ENCODE peak calls at places on chromosomes 16 and 17, in six cellular contexts. M is neural progenitor cell, X is GM23248, L is hepatocyte, C is SK-N-SH, U is HCT116. Z is an unnamed sample. For H3K4me1, the result is how much of the 10 kb centered on the place peaks cover.

GRCh38 chr16:16127469-16128116 is 95.7 kb downstream of the ABCC6 start:
- DNase-seq in M (peak), X (peak), L (peak), C (peak), U (peak), Z (peak)

GRCh38 chr17:29557085-29557697 is 9.6 kb downstream of the ABHD15 start:
- DNase-seq in X (peak), L (peak), U (no peak), C (no peak), M (no peak), Z (no peak)

GRCh38 chr16:82506734-82507133 is 120.0 kb upstream of the CDH13 start:
- DNase-seq in U (no peak), X (peak), L (no peak), M (no peak), C (no peak), Z (no peak)

GRCh38 chr16:30839523-30840227 is 52.7 kb upstream of the ZNF629 start:
- DNase-seq in M (peak), X (no peak), C (no peak), U (no peak), L (peak), Z (no peak)

GRCh38 chr17:29012535-29012934 is 6.7 kb upstream of the SEZ6 start:
- DNase-seq in U (no peak), L (no peak), C (no peak), X (no peak), M (no peak), Z (no peak)

GRCh38 chr17:34090593-34090992 is 164.5 kb upstream of the CCL2 start:
- DNase-seq in X (no peak), M (no peak), C (no peak), L (no peak), U (no peak), Z (no peak)

GRCh38 chr17:16297367-16298139 is 55.7 kb downstream of the CENPV start:
- DNase-seq in L (peak), M (peak), C (no peak), U (no peak), X (no peak), Z (no peak)

GRCh38 chr17:1162116-1162855 is 17.5 kb downstream of the ABR start:
- DNase-seq in L (no peak), C (no peak), U (no peak), M (no peak), X (no peak), Z (no peak)

GRCh38 chr16:85393674-85394510 is 219.2 kb upstream of the GSE1 start:
- DNase-seq in X (peak), U (no peak), L (peak), C (peak), M (peak), Z (peak)

GRCh38 chr16:7246578-7246977 is 86.1 kb upstream of the RBFOX1 start:
- DNase-seq in X (peak), U (no peak), L (peak), M (peak), C (no peak), Z (no peak)

GRCh38 chr17:82239926-82240505 is 11.2 kb downstream of the SLC16A3 start:
- DNase-seq in X (no peak), M (no peak), U (no peak), C (no peak), L (no peak), Z (no peak)

GRCh38 chr17:44451832-44452231 is 51.4 kb downstream of the GPATCH8 start:
- DNase-seq in M (no peak), L (no peak), X (no peak), C (no peak), U (no peak), Z (no peak)

GRCh38 chr17:50944054-50944901 is 78.1 kb upstream of the TOB1 start:
- DNase-seq in C (peak), M (peak), L (peak), U (no peak), X (peak), Z (peak)

GRCh38 chr17:10683853-10684252 is 13.5 kb downstream of the SCO1 start:
- DNase-seq in U (peak), L (no peak), C (peak), X (peak), M (peak), Z (peak)

GRCh38 chr16:9091867-9092281 is 430 bp downstream of the HAPSTR1 start:
- DNase-seq in U (no peak), M (no peak), C (no peak), X (peak), L (peak), Z (peak)

GRCh38 chr17:83125515-83126274 is 46.3 kb downstream of the METRNL start:
- DNase-seq in X (peak), L (no peak), C (no peak), M (no peak), U (no peak), Z (no peak)

GRCh38 chr16:70572050-70572925 is 48.7 kb downstream of the SF3B3 start:
- DNase-seq in U (no peak), X (no peak), M (no peak), L (no peak), C (no peak), Z (no peak)

GRCh38 chr17:32878211-32878610 is 1.3 kb upstream of the MYO1D start:
- DNase-seq in U (no peak), L (no peak), X (peak), M (no peak), C (no peak), Z (no peak)

GRCh38 chr16:8631818-8632217 is 10.3 kb downstream of the METTL22 start:
- DNase-seq in L (no peak), M (no peak), U (no peak), C (no peak), X (no peak), Z (no peak)

GRCh38 chr17:66373944-66374817 is 71.8 kb downstream of the PRKCA start:
- DNase-seq in C (peak), M (peak), X (no peak), U (no peak), L (peak), Z (no peak)

GRCh38 chr16:50282010-50282538 is 15.7 kb downstream of the ADCY7 start:
- DNase-seq in C (no peak), M (no peak), X (no peak), L (no peak), U (no peak), Z (peak)

GRCh38 chr17:72457712-72458111 is 336.9 kb downstream of the SOX9 start:
- DNase-seq in C (no peak), M (no peak), U (no peak), X (no peak), L (no peak), Z (no peak)

GRCh38 chr17:66525338-66525737 is 222.9 kb downstream of the PRKCA start:
- DNase-seq in X (no peak), M (no peak), L (no peak), C (no peak), U (no peak), Z (no peak)

GRCh38 chr16:27432600-27432957 is 30.6 kb downstream of the IL21R start:
- DNase-seq in C (no peak), U (no peak), X (peak), L (no peak), M (no peak), Z (no peak)

GRCh38 chr17:30084773-30085172 is 31.8 kb upstream of the NSRP1 start:
- DNase-seq in L (no peak), U (no peak), C (no peak), X (no peak), M (no peak), Z (no peak)

GRCh38 chr17:48973806-48974205 is 5.4 kb upstream of the GIP start:
- DNase-seq in L (no peak), X (no peak), C (no peak), M (no peak), U (no peak), Z (no peak)

GRCh38 chr17:72030067-72030899 is 90.5 kb upstream of the SOX9 start:
- DNase-seq in C (no peak), M (peak), X (peak), U (no peak), L (peak), Z (peak)

GRCh38 chr17:34733351-34733750 is 154.0 kb downstream of the TMEM132E start:
- DNase-seq in M (no peak), X (no peak), L (no peak), C (no peak), U (no peak), Z (no peak)

GRCh38 chr17:15981646-15982580 is 17.6 kb downstream of the ZSWIM7 start:
- DNase-seq in X (peak), L (no peak), U (no peak), C (no peak), M (no peak), Z (no peak)

GRCh38 chr17:63477471-63478440 is 895 bp downstream of the ACE start:
- DNase-seq in M (no peak), C (peak), X (peak), L (peak), U (no peak), Z (no peak)

GRCh38 chr17:71472809-71473789 is 647.7 kb upstream of the SOX9 start:
- DNase-seq in M (peak), L (peak), U (peak), X (peak), C (peak), Z (peak)

GRCh38 chr17:68341482-68341881 is 50.2 kb downstream of the ARSG start:
- DNase-seq in X (no peak), M (peak), C (no peak), L (no peak), U (no peak), Z (no peak)
- H3K4me1 ChIP-seq in X (under half), M (under half), C (under half), L (under half), U (under half), Z (under half)

DNA sequence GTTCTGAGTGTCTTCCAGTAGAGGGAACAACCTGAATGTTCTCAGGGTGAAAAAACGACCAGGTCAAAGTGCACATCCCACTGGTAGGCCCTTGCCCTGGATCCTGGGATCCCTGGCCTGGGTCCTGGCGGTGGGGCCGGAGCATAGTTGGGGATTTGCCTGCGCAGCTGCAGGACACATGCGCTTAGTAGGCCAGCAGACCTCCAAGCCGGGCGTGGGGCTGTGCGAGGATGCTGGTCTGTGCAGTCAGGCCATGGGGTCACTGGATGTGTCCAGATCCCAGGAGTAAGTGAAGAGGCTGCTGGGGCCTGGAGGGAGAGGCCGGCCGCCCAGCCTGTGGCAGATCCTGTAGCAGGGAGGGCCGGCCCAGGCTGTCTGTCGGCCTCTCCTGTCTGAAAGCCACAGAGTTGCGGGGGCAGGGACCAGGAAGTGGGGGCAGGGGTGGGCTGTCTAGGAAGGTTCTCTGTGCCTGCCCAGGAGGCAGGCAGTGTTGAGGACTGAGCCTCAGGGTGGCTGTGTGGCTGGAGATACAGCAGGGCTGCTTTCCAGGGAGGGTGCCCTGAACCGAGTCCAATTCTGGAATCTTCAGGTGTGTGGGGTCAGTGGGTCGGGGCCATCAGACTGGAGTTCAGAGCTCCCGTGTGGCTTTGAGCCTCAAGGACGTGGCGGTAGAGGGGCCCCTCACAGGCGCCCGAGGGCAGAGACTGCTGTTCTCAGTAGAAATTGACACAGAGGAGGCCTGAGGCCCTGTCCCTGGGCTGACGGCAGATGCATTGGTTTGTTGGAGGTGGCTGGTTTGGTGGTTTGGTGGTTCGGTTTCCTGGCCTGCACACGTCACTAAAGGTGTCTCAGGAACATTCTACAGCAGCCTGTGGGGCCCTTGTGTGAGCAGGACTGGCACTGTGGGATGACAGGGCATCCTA is 17.2 kb upstream of the NUDT16L1 start:
- DNase-seq in M (no peak), X (no peak), U (no peak), L (no peak), C (no peak), Z (no peak)
- TF ChIP-seq EZH2phosphoT487 in M (no peak), X (no peak), U (no peak), L (no peak), C (no peak), Z (no peak)

GRCh38 chr17:46730026-46730425 is 88.5 kb downstream of the WNT3 start:
- DNase-seq in U (no peak), M (no peak), L (no peak), X (no peak), C (no peak), Z (no peak)
- H3K4me1 ChIP-seq in U (under half), M (under half), L (under half), X (half or more), C (under half), Z (under half)

DNA sequence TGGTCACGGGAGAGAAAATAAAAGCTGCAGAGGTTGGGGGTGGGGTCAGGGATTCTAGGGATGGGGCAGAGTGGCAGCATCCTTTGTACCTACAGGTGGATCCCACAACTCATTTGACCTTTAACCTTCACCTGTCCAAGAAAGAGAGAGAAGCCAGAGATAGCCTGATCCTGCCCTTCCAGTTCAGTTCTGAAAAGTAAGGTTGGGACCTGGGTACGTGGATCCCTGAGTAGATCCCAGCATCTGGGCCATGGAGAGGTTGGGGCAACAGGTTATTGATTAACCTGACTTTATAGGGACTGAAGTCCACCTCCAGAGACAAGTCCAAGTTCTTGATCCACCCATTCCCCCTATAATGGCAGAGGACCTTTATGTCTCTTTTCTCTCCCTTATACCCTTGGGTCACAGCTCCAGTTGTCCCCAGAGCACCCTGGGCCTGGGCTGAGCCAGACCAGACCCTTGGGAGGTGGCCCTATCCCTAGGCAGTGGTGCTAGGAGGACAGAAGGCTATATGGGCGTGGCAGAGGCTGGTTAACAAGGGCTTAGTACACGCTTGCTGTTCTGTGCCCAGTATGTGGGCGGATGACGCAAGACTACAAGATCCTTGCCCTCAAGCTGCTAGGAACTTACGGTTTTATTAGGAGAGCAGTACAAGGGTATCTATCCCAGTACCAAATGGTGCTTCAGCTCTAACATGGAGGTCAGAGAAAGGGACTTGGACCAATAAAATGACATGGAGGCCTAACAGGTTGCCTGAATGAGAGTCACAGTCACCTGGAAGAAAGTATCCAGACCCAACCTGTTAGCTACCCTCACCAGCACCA is 3.3 kb downstream of the CLDN7 start:
- DNase-seq in U (peak), M (no peak), X (peak), C (no peak), L (peak), Z (no peak)
- TF ChIP-seq EZH2phosphoT487 in U (no peak), M (no peak), X (no peak), C (no peak), L (no peak), Z (no peak)

DNA sequence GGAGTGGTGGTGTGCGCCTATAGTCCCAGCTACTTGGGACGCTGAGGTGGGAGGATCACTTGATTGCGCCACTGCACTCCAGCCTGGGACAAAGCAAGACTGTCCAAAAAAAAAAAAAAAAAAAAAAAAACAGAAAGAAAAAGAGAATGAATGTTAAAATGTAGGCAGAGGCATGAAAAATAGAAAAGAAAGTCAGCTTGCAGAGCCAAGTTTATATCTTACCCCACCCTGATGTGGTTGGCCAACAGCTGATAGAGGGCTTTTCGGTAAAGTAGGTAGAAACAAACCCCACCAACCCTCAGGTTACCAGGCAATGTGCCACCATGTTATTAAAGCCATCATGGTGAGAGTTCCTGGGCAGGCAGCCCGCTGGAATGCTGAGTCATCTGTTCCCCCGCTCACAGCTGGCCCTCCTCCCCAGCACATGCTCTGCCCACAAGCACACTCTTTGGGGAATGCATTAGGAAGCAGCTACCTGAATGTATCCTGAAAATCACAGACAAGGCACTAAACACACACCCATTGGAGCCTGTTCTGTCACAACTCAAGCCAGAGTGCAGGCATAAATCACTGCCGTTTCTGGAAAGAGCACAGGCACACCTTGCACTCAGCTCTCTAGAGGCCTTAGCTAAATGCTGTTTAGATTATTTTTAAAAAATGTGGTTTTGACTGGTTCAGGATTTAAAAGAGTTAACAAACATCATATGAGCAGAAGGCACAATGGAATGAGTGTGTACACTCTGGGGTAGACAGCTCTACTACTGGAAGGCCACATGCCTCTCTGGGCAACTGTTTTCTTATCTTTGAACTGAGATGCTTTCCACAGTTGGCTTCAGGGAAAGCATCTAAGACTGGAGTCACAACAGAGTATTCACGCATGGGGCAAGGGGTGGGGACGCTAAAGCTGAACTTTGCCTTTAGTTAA is 128.5 kb downstream of the PARN start:
- DNase-seq in M (peak), U (peak), L (peak), X (peak), C (peak), Z (peak)
- H3K4me1 ChIP-seq in M (under half), U (half or more), L (under half), X (under half), C (under half), Z (half or more)

GRCh38 chr17:79771276-79771675 is 6.7 kb upstream of the CBX2 start:
- DNase-seq in M (no peak), L (no peak), C (no peak), X (no peak), U (no peak), Z (no peak)

GRCh38 chr17:79765708-79766107 is 12.2 kb upstream of the CBX2 start:
- DNase-seq in U (no peak), L (no peak), M (no peak), C (no peak), X (no peak), Z (no peak)

GRCh38 chr17:79775635-79776034 is 2.3 kb upstream of the CBX2 start:
- DNase-seq in C (no peak), X (no peak), M (peak), L (no peak), U (no peak), Z (no peak)

GRCh38 chr17:79774561-79774975 is 3.4 kb upstream of the CBX2 start:
- DNase-seq in C (no peak), U (no peak), L (no peak), M (no peak), X (no peak), Z (no peak)

DNA sequence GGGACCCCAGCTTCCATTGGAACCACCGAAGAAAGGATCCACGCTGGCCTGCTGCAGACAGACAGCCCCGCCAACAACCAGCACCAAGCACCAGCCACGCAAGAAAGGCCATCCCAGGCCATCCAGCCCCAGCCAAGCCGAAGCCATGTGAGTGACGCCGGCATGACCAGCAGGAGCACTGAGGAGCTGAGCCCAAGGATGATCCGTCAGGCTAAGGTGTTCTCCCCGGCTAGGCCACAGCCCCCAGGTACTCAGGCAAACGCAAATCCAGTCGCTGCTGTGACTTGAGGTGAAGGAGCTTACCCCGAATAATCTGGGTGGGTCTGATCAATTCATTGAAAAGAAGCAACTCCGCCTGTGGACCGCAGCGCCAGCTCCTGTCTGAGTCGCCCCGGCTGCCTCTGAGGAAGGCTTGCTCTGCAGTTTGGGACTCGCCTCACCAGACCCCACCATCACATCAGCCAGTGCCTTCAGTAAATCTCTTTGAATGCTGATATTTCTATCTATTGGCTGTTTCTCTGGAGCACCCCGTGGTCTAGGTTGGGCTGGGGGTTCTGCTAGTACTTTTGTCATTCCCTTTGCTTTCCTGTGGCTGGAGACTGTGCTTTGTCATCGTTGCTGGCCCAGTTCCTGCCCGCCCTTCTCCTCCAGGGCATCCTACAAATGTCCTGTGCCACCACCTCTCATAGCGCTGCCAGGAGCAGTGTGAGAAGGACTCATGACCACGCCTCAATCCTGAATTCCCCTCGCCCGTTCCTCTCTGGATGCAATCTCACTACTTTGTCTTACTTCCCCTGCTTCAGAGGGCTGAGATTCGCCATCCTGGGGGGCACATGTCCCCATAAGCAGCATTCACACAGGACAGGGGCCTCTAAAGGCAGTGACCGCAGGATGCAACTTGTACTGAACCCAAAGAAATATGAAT is 8.1 kb upstream of the CBX2 start:
- DNase-seq in X (no peak), L (no peak), C (no peak), U (no peak), M (no peak), Z (no peak)
- TF ChIP-seq EZH2phosphoT487 in X (no peak), L (no peak), C (no peak), U (no peak), M (no peak), Z (no peak)